ENCODE peak calls at places on chromosomes 13 and 19, in six cellular contexts. L is stomach, Y is breast epithelium, K is GM23338, M is H1, N is vagina. B is an unnamed sample.

GRCh38 chr13:98797456-98797855 is 45.0 kb upstream of the SLC15A1 start:
- DNase-seq in L (no peak), Y (no peak), K (no peak), M (no peak), N (no peak), B (no peak)

GRCh38 chr19:18696023-18696422 is 12.5 kb downstream of the CRTC1 start:
- DNase-seq in L (no peak), Y (no peak), K (no peak), M (no peak), N (no peak), B (no peak)

GRCh38 chr13:67383358-67383757 is 153.2 kb upstream of the PCDH9 start:
- DNase-seq in L (no peak), Y (no peak), K (no peak), M (no peak), N (no peak), B (no peak)

GRCh38 chr13:113816248-113816924 is 47.5 kb downstream of the GAS6 start:
- DNase-seq in L (no peak), Y (no peak), K (no peak), M (no peak), N (no peak), B (no peak)

GRCh38 chr19:33821871-33822270 is 25.2 kb downstream of the KCTD15 start:
- DNase-seq in L (no peak), Y (no peak), K (no peak), M (no peak), N (peak), B (no peak)

GRCh38 chr19:18007939-18008673 is at the start of gene ARRDC2:
- DNase-seq in L (peak), Y (peak), K (peak), M (peak), N (peak), B (peak)

GRCh38 chr13:48942131-48942530 is 33.6 kb upstream of the FNDC3A start:
- DNase-seq in L (no peak), Y (no peak), K (no peak), M (no peak), N (no peak), B (no peak)

GRCh38 chr19:20503536-20503935 is 62.0 kb downstream of the ZNF737 start:
- DNase-seq in L (peak), Y (no peak), K (no peak), M (no peak), N (no peak), B (no peak)

GRCh38 chr19:1591421-1592022 is 1.1 kb downstream of the MBD3 start:
- DNase-seq in L (no peak), Y (no peak), K (no peak), M (no peak), N (no peak), B (no peak)

GRCh38 chr13:25980255-25980654 is 71.6 kb downstream of the SHISA2 start:
- DNase-seq in L (no peak), Y (no peak), K (peak), M (peak), N (no peak), B (no peak)

GRCh38 chr19:1657632-1658445 is 5.4 kb upstream of the TCF3 start:
- DNase-seq in L (peak), Y (peak), K (no peak), M (no peak), N (no peak), B (no peak)

GRCh38 chr13:99386911-99387788 is 80.0 kb upstream of the GPR183 start:
- DNase-seq in L (peak), Y (no peak), K (peak), M (peak), N (peak), B (no peak)

GRCh38 chr13:67557642-67558241 is 327.6 kb upstream of the PCDH9 start:
- DNase-seq in L (no peak), Y (no peak), K (no peak), M (no peak), N (no peak), B (no peak)

GRCh38 chr19:7326105-7326877 is 22.4 kb upstream of the ARHGEF18 start:
- DNase-seq in L (no peak), Y (no peak), K (peak), M (peak), N (no peak), B (no peak)

GRCh38 chr13:20191902-20192469 is 752 bp downstream of the GJB2 start:
- DNase-seq in L (peak), Y (no peak), K (peak), M (no peak), N (peak), B (no peak)

GRCh38 chr19:13684021-13684420 is 80.3 kb upstream of the MRI1 start:
- DNase-seq in L (no peak), Y (no peak), K (no peak), M (no peak), N (no peak), B (no peak)

GRCh38 chr19:45716314-45717130 is 14.2 kb downstream of the FBXO46 start:
- DNase-seq in L (no peak), Y (peak), K (peak), M (no peak), N (peak), B (no peak)

GRCh38 chr13:113552786-113553540 is 31.6 kb upstream of the TFDP1 start:
- DNase-seq in L (peak), Y (peak), K (no peak), M (no peak), N (peak), B (no peak)

GRCh38 chr19:23055946-23056345 is 53.0 kb upstream of the ZNF728 start:
- DNase-seq in L (no peak), Y (peak), K (no peak), M (no peak), N (no peak), B (no peak)

GRCh38 chr19:4518345-4519171 is at the start of gene PLIN4:
- DNase-seq in L (peak), Y (peak), K (peak), M (no peak), N (no peak), B (no peak)

GRCh38 chr13:45737571-45738002 is 35.5 kb downstream of the CBY2 start:
- DNase-seq in L (no peak), Y (no peak), K (peak), M (no peak), N (no peak), B (no peak)

GRCh38 chr13:51997641-51998330 is 13.5 kb downstream of the ATP7B start:
- DNase-seq in L (peak), Y (no peak), K (peak), M (no peak), N (no peak), B (no peak)

GRCh38 chr13:101018720-101019119 is 344.1 kb upstream of the TMTC4 start:
- DNase-seq in L (no peak), Y (no peak), K (no peak), M (no peak), N (no peak), B (no peak)

GRCh38 chr19:49856574-49857021 is 5.6 kb downstream of the PTOV1 start:
- DNase-seq in L (no peak), Y (no peak), K (no peak), M (no peak), N (no peak), B (no peak)

GRCh38 chr13:61142506-61142905 is 273.1 kb downstream of the PCDH20 start:
- DNase-seq in L (no peak), Y (no peak), K (no peak), M (no peak), N (no peak), B (no peak)
- TF ChIP-seq POLR2AphosphoS5 in L (no peak), Y (no peak), K (no peak), M (no peak), N (no peak), B (no peak)

GRCh38 chr19:40231544-40232424 is 5.3 kb upstream of the CCNP start:
- DNase-seq in L (no peak), Y (no peak), K (peak), M (no peak), N (no peak), B (no peak)
- TF ChIP-seq POLR2AphosphoS5 in L (no peak), Y (no peak), K (peak), M (no peak), N (no peak), B (no peak)

GRCh38 chr13:102830646-102831045 is 15.2 kb upstream of the ERCC5 start:
- DNase-seq in L (peak), Y (no peak), K (peak), M (no peak), N (no peak), B (no peak)
- TF ChIP-seq POLR2AphosphoS5 in L (no peak), Y (no peak), K (no peak), M (no peak), N (no peak), B (no peak)

GRCh38 chr19:58516964-58517833 is 2.4 kb downstream of the ZBTB45 start:
- DNase-seq in L (no peak), Y (no peak), K (peak), M (no peak), N (no peak), B (no peak)
- TF ChIP-seq POLR2AphosphoS5 in L (no peak), Y (no peak), K (no peak), M (peak), N (no peak), B (no peak)

DNA sequence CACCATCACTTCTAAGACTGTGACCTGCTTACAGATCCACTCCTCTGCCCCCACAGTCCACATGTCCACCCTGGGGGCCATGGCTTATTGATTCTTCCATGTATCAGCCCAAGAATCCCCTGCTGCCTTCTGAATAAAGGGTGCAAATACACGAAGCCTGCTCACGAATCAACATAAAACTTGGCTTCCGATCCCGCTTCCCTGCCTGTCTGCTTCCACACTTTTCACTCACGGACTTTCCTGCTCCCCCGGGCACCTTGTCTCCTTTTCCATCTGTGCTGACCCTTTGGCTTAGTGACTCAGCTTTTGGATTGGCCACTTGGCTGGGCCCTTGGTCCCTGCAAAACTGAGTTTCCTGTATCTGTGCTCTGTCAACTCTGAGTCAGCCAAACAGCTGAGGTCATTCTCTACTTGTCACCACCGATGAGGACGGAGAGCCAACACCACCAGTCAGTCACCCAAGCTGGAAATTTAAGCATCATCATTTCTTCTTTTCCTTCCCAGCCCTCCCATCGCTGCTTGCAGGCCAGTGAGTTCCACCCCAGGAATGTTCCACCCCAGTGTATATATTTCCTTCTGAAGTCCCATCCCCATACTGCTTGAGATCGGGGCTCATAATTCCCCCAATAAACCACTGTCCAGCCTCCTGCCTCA is 11.4 kb upstream of the USP12 start:
- DNase-seq in L (peak), Y (peak), K (no peak), M (no peak), N (no peak), B (no peak)
- TF ChIP-seq POLR2AphosphoS5 in L (no peak), Y (no peak), K (no peak), M (no peak), N (no peak), B (no peak)

GRCh38 chr19:54803410-54803809 is at the start of gene KIR2DL4:
- DNase-seq in L (no peak), Y (no peak), K (no peak), M (no peak), N (peak), B (no peak)
- TF ChIP-seq POLR2AphosphoS5 in L (no peak), Y (no peak), K (no peak), M (no peak), N (no peak), B (no peak)